ENCODE peak calls at places on chromosomes 6 and 20, in five cellular contexts. K is iPS DF 6.9, H is WERI-Rb-1, X is Panc1, J is fibroblast of lung. P is an unnamed sample.

GRCh38 chr6:85078071-85078470 is 313.7 kb upstream of the TBX18 start:
- DNase-seq in K (no peak), H (no peak), X (peak; percentile 5), J (peak; percentile 85), P (no peak)

GRCh38 chr6:107458687-107459282 is 579 bp downstream of the PDSS2 start:
- DNase-seq in K (no peak), H (no peak), X (peak; percentile 4), J (peak; percentile 13), P (peak; percentile 39)

GRCh38 chr6:137496392-137496767 is 2.2 kb upstream of the OLIG3 start:
- DNase-seq in K (no peak), H (no peak), X (no peak), J (no peak), P (no peak)

GRCh38 chr6:142071981-142072380 is 60.7 kb upstream of the GJE1 start:
- DNase-seq in K (no peak), H (peak; percentile 13), X (no peak), J (no peak), P (no peak)

GRCh38 chr6:56291278-56291917 is 44.0 kb upstream of the COL21A1 start:
- DNase-seq in K (no peak), H (no peak), X (no peak), J (peak; percentile 27), P (no peak)

GRCh38 chr6:12369355-12369754 is 79.2 kb downstream of the EDN1 start:
- DNase-seq in K (no peak), H (no peak), X (no peak), J (no peak), P (no peak)

GRCh38 chr6:100493206-100493888 is 28.6 kb upstream of the SIM1 start:
- DNase-seq in K (no peak), H (no peak), X (no peak), J (no peak), P (no peak)

GRCh38 chr6:220736-221475 is 71.4 kb upstream of the DUSP22 start:
- DNase-seq in K (no peak), H (no peak), X (no peak), J (peak; percentile 35), P (no peak)

GRCh38 chr6:157464653-157465535 is 83.9 kb downstream of the ZDHHC14 start:
- DNase-seq in K (no peak), H (no peak), X (no peak), J (no peak), P (no peak)

GRCh38 chr20:13285408-13285807 is 64.3 kb downstream of the ISM1 start:
- DNase-seq in K (no peak), H (no peak), X (no peak), J (no peak), P (no peak)

GRCh38 chr6:21738180-21739094 is 144.9 kb downstream of the SOX4 start:
- DNase-seq in K (no peak), H (no peak), X (no peak), J (no peak), P (no peak)

GRCh38 chr6:159066479-159066878 is 21.7 kb upstream of the TAGAP start:
- DNase-seq in K (no peak), H (no peak), X (no peak), J (no peak), P (no peak)

GRCh38 chr6:90393232-90393884 is 96.7 kb upstream of the BACH2 start:
- DNase-seq in K (no peak), H (peak; percentile 79), X (no peak), J (peak; percentile 83), P (no peak)

GRCh38 chr20:16661738-16662137 is 68.1 kb upstream of the SNRPB2 start:
- DNase-seq in K (no peak), H (no peak), X (no peak), J (no peak), P (no peak)

GRCh38 chr6:144064831-144065668 is 30.3 kb downstream of the SF3B5 start:
- DNase-seq in K (no peak), H (peak; percentile 70), X (no peak), J (peak; percentile 5), P (no peak)

GRCh38 chr20:57826731-57827287 is 117.0 kb upstream of the PMEPA1 start:
- DNase-seq in K (no peak), H (peak; percentile 77), X (no peak), J (no peak), P (no peak)

GRCh38 chr20:4560667-4561066 is 161.0 kb upstream of the PRND start:
- DNase-seq in K (no peak), H (no peak), X (no peak), J (peak; percentile 97), P (no peak)

GRCh38 chr6:151176941-151177760 is 62.6 kb upstream of the AKAP12 start:
- DNase-seq in K (no peak), H (no peak), X (no peak), J (no peak), P (no peak)

GRCh38 chr20:32624687-32625345 is 39.7 kb upstream of the NOL4L start:
- DNase-seq in K (no peak), H (no peak), X (no peak), J (no peak), P (no peak)

GRCh38 chr6:120055071-120055470 is 705.5 kb upstream of the MAN1A1 start:
- DNase-seq in K (no peak), H (no peak), X (no peak), J (no peak), P (no peak)

GRCh38 chr20:45433316-45433715 is 17.4 kb downstream of the PIGT start:
- DNase-seq in K (no peak), H (no peak), X (no peak), J (peak; percentile 95), P (no peak)

GRCh38 chr6:113651920-113652319 is 205.2 kb upstream of the MARCKS start:
- DNase-seq in K (no peak), H (no peak), X (no peak), J (no peak), P (no peak)

GRCh38 chr20:11922561-11922960 is 4.9 kb downstream of the BTBD3 start:
- DNase-seq in K (no peak), H (no peak), X (no peak), J (no peak), P (no peak)

GRCh38 chr20:35192071-35192872 is 20.4 kb downstream of the PROCR start:
- DNase-seq in K (no peak), H (no peak), X (no peak), J (no peak), P (peak; percentile 48)

GRCh38 chr6:40695114-40695513 is 108.0 kb upstream of the LRFN2 start:
- DNase-seq in K (no peak), H (peak; percentile 65), X (no peak), J (no peak), P (peak; percentile 26)

GRCh38 chr20:60365063-60365640 is 406.9 kb downstream of the CDH26 start:
- DNase-seq in K (no peak), H (no peak), X (no peak), J (no peak), P (no peak)

GRCh38 chr6:101686653-101687052 is 293.1 kb downstream of the GRIK2 start:
- DNase-seq in K (no peak), H (no peak), X (no peak), J (no peak), P (no peak)

GRCh38 chr6:156808287-156808686 is 31.1 kb downstream of the ARID1B start:
- DNase-seq in K (no peak), H (no peak), X (no peak), J (peak; percentile 29), P (no peak)

GRCh38 chr20:35398660-35399144 is 13.1 kb downstream of the UQCC1 start:
- DNase-seq in K (no peak), H (no peak), X (no peak), J (peak; percentile 62), P (no peak)

GRCh38 chr20:63164681-63165537 is 51.0 kb downstream of the YTHDF1 start:
- DNase-seq in K (no peak), H (no peak), X (no peak), J (no peak), P (peak; percentile 43)

GRCh38 chr6:89022747-89023289 is 57.7 kb upstream of the PNRC1 start:
- DNase-seq in K (no peak), H (no peak), X (no peak), J (peak; percentile 90), P (no peak)

P was measured in Caco-2.